ENCODE peak calls at places on chromosomes 5 and 9, in nine cellular contexts. Y, J, T, M, A, U, H, Z and R are unnamed samples.

GRCh38 chr5:174572591-174572990 is 151.8 kb upstream of the MSX2 start:
- DNase-seq in T (no peak), Y (no peak), H (no peak), M (no peak), J (no peak), U (no peak), A (no peak), Z (no peak), R (no peak)

GRCh38 chr5:143650296-143650695 is 161.7 kb upstream of the HMHB1 start:
- DNase-seq in Z (no peak), T (peak; percentile 26), A (no peak), U (no peak), J (no peak), M (no peak), Y (no peak), H (no peak), R (no peak)

GRCh38 chr9:16429671-16430070 is 440.8 kb downstream of the BNC2 start:
- DNase-seq in A (no peak), J (no peak), Y (no peak), H (no peak), T (no peak), Z (peak; percentile 43), M (no peak), U (peak; percentile 58), R (no peak)

GRCh38 chr9:73565026-73565425 is 413.4 kb downstream of the ANXA1 start:
- DNase-seq in J (no peak), T (no peak), U (peak; percentile 62), A (no peak), Z (peak; percentile 79), M (peak; percentile 17), H (no peak), Y (no peak), R (no peak)

GRCh38 chr9:26264709-26265601 is 586.7 kb upstream of the TUSC1 start:
- DNase-seq in M (peak; percentile 59), U (peak; percentile 83), Z (peak; percentile 87), A (no peak), J (no peak), Y (no peak), H (no peak), T (no peak), R (no peak)

GRCh38 chr9:127049581-127049980 is 72.9 kb downstream of the ANGPTL2 start:
- DNase-seq in M (peak; percentile 29), U (no peak), T (no peak), Z (no peak), J (no peak), Y (no peak), A (no peak), H (no peak), R (no peak)

GRCh38 chr5:180352116-180352975 is 790 bp downstream of the GFPT2 start:
- DNase-seq in J (peak; percentile 44), M (peak; percentile 46), U (no peak), T (peak; percentile 55), H (peak; percentile 44), Z (no peak), A (no peak), Y (no peak), R (no peak)

GRCh38 chr5:109160468-109160867 is 249.3 kb downstream of the PJA2 start:
- DNase-seq in M (no peak), Y (no peak), A (no peak), Z (no peak), U (no peak), T (no peak), J (no peak), H (no peak), R (no peak)

GRCh38 chr5:142701673-142702311 is 15.9 kb upstream of the FGF1 start:
- DNase-seq in H (no peak), Z (no peak), A (no peak), T (no peak), Y (no peak), M (no peak), J (no peak), U (no peak), R (no peak)

GRCh38 chr5:155076379-155076778 is 62.8 kb downstream of the KIF4B start:
- DNase-seq in Y (no peak), T (no peak), M (no peak), U (no peak), H (no peak), Z (no peak), A (no peak), J (no peak), R (no peak)

GRCh38 chr5:159174511-159175168 is 34.7 kb downstream of the RNF145 start:
- DNase-seq in T (no peak), U (peak; percentile 59), Z (peak; percentile 42), H (no peak), J (no peak), Y (no peak), M (peak; percentile 55), A (no peak), R (no peak)

GRCh38 chr5:52725065-52725746 is 62.5 kb upstream of the ITGA1 start:
- DNase-seq in A (peak; percentile 25), M (no peak), T (no peak), J (no peak), Z (no peak), U (peak; percentile 83), Y (no peak), H (peak; percentile 55), R (peak; percentile 43)

GRCh38 chr9:132069046-132069898 is 10.4 kb downstream of the MED27 start:
- DNase-seq in A (no peak), H (no peak), U (peak; percentile 81), T (no peak), Z (peak; percentile 78), Y (no peak), M (peak; percentile 43), J (no peak), R (peak; percentile 11)

GRCh38 chr5:140106101-140106500 is 7.8 kb upstream of the PURA start:
- DNase-seq in M (no peak), Y (no peak), J (no peak), U (no peak), H (no peak), A (no peak), T (no peak), Z (no peak), R (peak; percentile 21)

GRCh38 chr5:173638631-173639030 is 22.2 kb upstream of the BOD1 start:
- DNase-seq in Y (no peak), J (no peak), A (no peak), U (no peak), Z (no peak), M (no peak), T (no peak), H (no peak), R (no peak)

GRCh38 chr5:372911-373709 is 51.6 kb downstream of the AHRR start:
- DNase-seq in A (no peak), Z (no peak), M (no peak), U (no peak), T (no peak), H (no peak), J (peak; percentile 61), Y (peak; percentile 93), R (peak; percentile 58)

GRCh38 chr9:136247947-136248637 is 2.5 kb upstream of the QSOX2 start:
- DNase-seq in Y (no peak), Z (no peak), U (no peak), T (no peak), J (no peak), A (no peak), H (no peak), M (no peak), R (no peak)

GRCh38 chr9:93098236-93098946 is 2.4 kb downstream of the CARD19 start:
- DNase-seq in Z (peak; percentile 98), U (peak; percentile 98), A (peak; percentile 52), H (peak; percentile 91), T (peak; percentile 94), Y (no peak), J (peak; percentile 23), M (peak; percentile 99), R (peak; percentile 87)

GRCh38 chr9:36101916-36102741 is 34.4 kb upstream of the GLIPR2 start:
- DNase-seq in M (peak; percentile 97), J (no peak), Z (peak; percentile 97), T (peak; percentile 58), Y (no peak), U (peak; percentile 99), H (peak; percentile 19), A (no peak), R (no peak)

GRCh38 chr5:54412913-54413312 is 42.6 kb upstream of the HSPB3 start:
- DNase-seq in U (no peak), Z (no peak), J (no peak), A (no peak), T (no peak), Y (no peak), H (no peak), M (no peak), R (no peak)

GRCh38 chr5:157828031-157828948 is 30.7 kb downstream of the CLINT1 start:
- DNase-seq in Y (no peak), U (no peak), A (no peak), H (no peak), J (no peak), M (peak; percentile 15), Z (peak; percentile 14), T (no peak), R (peak; percentile 46)

GRCh38 chr5:83441752-83442151 is 29.8 kb upstream of the VCAN start:
- DNase-seq in Y (no peak), Z (no peak), T (no peak), M (no peak), J (no peak), A (no peak), H (no peak), U (no peak), R (peak; percentile 72)

GRCh38 chr5:35518104-35518503 is 99.6 kb upstream of the SPEF2 start:
- DNase-seq in H (peak; percentile 17), J (no peak), A (no peak), Z (no peak), U (no peak), T (peak; percentile 22), Y (no peak), M (no peak), R (peak; percentile 53)

GRCh38 chr5:172687983-172688734 is 47.1 kb downstream of the NEURL1B start:
- DNase-seq in T (no peak), Z (no peak), M (no peak), A (no peak), H (no peak), Y (no peak), J (no peak), U (no peak), R (no peak)

GRCh38 chr5:34522599-34523381 is 133.3 kb upstream of the RAI14 start:
- DNase-seq in T (peak; percentile 77), Z (peak; percentile 93), M (peak; percentile 91), H (peak; percentile 85), Y (peak; percentile 85), J (peak; percentile 81), A (peak; percentile 6), U (peak; percentile 94), R (peak; percentile 67)

GRCh38 chr9:26260238-26260637 is 582.0 kb upstream of the TUSC1 start:
- DNase-seq in T (no peak), A (no peak), M (peak; percentile 39), U (peak; percentile 21), J (no peak), Z (peak; percentile 32), H (no peak), Y (no peak), R (no peak)

GRCh38 chr5:6266671-6267197 is 111.6 kb downstream of the MED10 start:
- DNase-seq in J (no peak), U (no peak), A (no peak), M (no peak), H (no peak), Z (no peak), Y (no peak), T (no peak), R (no peak)

GRCh38 chr5:42064821-42065220 is 139.7 kb downstream of the FBXO4 start:
- DNase-seq in H (no peak), U (no peak), A (no peak), M (no peak), J (no peak), Z (no peak), Y (no peak), T (no peak), R (no peak)

GRCh38 chr5:64635056-64635686 is 55.1 kb upstream of the SHISAL2B start:
- DNase-seq in A (no peak), M (peak; percentile 59), T (no peak), U (peak; percentile 28), Y (peak; percentile 24), H (no peak), Z (peak; percentile 40), J (peak; percentile 20), R (peak; percentile 60)

GRCh38 chr9:120711841-120712538 is 2.3 kb downstream of the MEGF9 start:
- DNase-seq in Y (no peak), T (no peak), M (no peak), J (no peak), H (no peak), U (no peak), Z (no peak), A (no peak), R (peak; percentile 21)

GRCh38 chr9:138065287-138065686 is 187.7 kb downstream of the CACNA1B start:
- DNase-seq in U (no peak), J (no peak), Z (no peak), A (no peak), T (no peak), Y (no peak), H (no peak), M (no peak), R (no peak)